ENCODE peak calls at places on chromosomes 16 and 17, in eight cellular contexts. V is K562; H is stomach; X is left ventricle myocardium inferior; Z is right cardiac atrium; E is cardiac muscle cell; C is effector memory CD4-positive, alpha-beta T cell; N is tibial artery. S is an unnamed sample. For H3K4me1, the result is how much of the 10 kb centered on the place peaks cover.

GRCh38 chr17:80101946-80102706 is 745 bp downstream of the GAA start:
- DNase-seq in X (no peak), Z (peak), C (no peak), N (no peak), V (no peak), H (no peak), E (peak), S (peak)

GRCh38 chr17:45160505-45161287 is 979 bp upstream of the HEXIM2 start:
- DNase-seq in N (peak), V (peak), C (peak), E (peak), Z (peak), X (peak), H (peak), S (peak)

GRCh38 chr17:76988796-76989195 is 120.6 kb downstream of the MGAT5B start:
- DNase-seq in E (no peak), V (no peak), H (no peak), N (no peak), C (no peak), Z (no peak), X (no peak), S (no peak)

GRCh38 chr17:81420769-81421462 is 25.7 kb downstream of the BAHCC1 start:
- DNase-seq in N (peak), E (peak), V (no peak), Z (peak), H (peak), C (no peak), X (peak), S (no peak)

GRCh38 chr17:42304187-42305030 is 16.1 kb downstream of the STAT5A start:
- DNase-seq in V (no peak), X (no peak), C (no peak), H (no peak), N (no peak), Z (no peak), E (no peak), S (no peak)

GRCh38 chr16:2926660-2927646 is 15.2 kb downstream of the FLYWCH1 start:
- DNase-seq in E (peak), X (peak), V (peak), Z (peak), N (peak), C (peak), H (peak), S (peak)

GRCh38 chr17:21293846-21294240 is 9.3 kb downstream of the MAP2K3 start:
- DNase-seq in C (no peak), H (no peak), E (no peak), X (no peak), V (no peak), N (no peak), Z (no peak), S (no peak)

GRCh38 chr17:323721-324139 is 28.9 kb downstream of the RPH3AL start:
- DNase-seq in X (no peak), H (no peak), N (peak), E (no peak), V (no peak), Z (no peak), C (no peak), S (no peak)

GRCh38 chr17:4161560-4162221 is 18.7 kb downstream of the CYB5D2 start:
- DNase-seq in C (no peak), N (no peak), X (no peak), V (peak), Z (no peak), H (no peak), E (no peak), S (no peak)

DNA sequence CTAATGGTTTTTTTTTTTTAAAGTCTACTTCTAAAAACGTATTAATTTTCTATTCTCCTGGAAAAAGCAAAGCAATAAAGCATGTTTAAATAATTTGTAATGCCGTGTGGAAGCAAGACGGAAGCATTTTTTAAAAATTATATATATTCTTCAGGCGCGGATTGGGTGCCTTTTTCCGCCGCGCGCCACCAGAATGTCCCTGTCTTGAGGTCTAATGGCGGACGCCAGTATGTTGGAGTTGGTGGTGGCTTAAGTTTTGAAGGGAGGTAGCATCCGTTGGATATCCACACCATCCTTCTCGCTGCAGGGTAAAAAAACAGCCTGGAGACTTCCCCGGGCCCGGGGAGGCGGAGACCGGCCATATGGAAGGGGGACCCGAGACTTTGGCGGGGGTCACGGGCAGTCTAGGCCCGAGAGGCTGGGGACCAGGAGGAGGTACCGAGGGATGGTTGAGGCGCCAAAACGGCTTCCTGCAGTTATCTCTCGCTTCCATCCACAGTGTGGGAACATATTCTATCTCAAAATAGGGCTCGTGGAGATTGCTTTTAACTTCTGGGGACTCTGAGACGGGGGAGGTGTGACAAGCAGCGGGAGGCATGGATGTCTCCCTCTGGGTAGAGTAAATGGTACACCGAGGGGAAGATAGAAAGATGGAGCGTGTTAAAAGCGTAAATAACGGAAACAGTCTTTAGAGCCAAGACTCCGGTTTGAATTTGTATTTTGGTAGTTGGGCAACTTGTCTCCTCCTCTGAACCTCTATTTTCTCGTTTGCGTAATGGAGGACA is at the start of gene SF3B3:
- DNase-seq in C (peak), X (no peak), H (peak), E (peak), Z (peak), V (peak), N (peak), S (peak)
- H3K4me1 ChIP-seq in C (under half), X (half or more), H (half or more), E (under half), Z (under half), V (under half), N (under half), S (under half)

DNA sequence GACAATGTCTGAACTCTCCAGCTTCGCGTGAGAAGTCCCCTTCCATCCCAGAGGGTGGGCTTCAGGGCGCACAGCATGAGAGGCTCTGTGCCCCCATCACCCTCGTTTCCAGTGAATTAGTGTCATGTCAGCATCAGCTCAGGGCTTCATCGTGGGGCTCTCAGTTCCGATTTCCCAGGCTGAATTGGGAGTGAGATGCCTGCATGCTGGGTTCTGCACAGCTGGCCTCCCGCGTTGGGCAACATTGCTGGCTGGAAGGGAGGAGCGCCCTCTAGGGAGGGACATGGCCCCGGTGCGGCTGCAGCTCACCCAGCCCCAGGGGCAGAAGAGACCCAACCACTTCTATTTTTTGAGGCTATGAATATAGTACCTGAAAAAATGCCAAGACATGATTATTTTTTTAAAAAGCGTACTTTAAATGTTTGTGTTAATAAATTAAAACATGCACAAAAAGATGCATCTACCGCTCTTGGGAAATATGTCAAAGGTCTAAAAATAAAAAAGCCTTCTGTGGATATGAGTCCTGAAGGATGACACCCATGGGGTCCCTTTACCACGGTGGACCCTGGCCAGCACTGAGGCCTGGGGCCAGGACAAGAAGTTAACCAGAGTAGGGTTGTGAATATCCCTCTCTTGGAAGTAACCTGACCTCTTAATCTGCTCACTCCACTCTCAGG is 10.5 kb upstream of the ITGAD start:
- DNase-seq in E (peak), X (peak), N (peak), V (peak), Z (peak), C (no peak), H (peak), S (peak)
- H3K4me3 ChIP-seq in E (no peak), X (no peak), N (no peak), V (no peak), Z (no peak), C (no peak), H (no peak), S (no peak)

DNA sequence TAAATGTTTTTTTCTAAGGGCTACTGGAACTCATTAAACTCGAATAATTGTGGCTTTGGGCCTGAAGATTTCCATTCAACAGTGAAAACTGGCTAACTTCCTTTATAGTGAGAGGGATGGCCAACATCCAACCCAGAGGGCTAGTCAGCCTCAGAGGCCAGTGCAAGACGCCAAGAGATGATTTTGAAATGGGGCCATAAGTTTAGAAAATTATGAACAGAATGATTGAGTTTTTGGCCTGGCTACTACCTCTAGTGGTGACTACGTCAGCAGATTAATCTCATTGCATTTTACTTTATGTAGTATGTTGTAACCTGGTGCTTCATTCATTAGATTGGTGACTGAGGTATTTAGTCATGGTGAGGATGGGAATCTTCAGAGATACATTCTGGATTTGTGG is 28.4 kb downstream of the HAPSTR1 start:
- DNase-seq in C (no peak), X (no peak), E (peak), H (no peak), V (no peak), N (no peak), Z (no peak), S (peak)
- H3K4me1 ChIP-seq in C (under half), X (half or more), E (under half), H (half or more), V (under half), N (under half), Z (under half), S (under half)

DNA sequence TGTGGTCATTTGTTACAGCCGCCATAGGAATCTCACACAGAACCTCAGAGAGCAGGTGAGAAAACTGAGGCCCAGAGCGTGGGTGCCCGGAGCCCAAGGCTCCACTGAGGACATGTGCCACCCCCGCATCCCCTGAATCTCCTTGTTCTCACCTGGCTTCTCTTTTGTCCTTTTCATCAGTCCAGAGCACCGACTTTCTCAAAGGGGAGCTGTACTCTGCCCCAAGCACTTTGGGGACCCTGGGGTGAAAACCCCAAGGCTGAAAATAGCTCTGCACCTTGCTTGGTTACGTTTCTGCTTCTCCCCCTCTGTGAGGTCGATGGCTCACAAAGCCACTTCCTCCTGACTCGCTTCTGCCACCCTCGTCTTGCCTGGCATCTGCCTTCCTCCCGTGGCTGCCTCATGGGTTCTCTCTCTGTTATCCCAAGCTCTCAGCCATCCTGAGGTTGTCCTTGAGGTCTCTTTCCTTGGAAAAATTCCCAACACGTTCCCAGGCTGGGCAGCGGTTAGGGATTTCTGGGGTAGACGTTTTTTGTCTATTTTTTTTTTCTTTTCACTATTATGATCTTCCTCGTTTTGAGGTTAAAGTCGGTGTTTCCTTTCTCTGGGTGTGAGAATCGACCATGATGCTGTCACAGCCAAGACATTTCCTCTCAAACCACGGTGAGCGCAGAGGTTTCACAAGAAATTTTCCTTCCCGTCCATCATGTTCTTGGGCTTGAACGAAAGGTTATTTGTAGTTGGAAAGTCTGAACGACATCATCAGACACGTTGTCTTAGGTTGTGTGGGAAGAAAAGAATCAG is 37.2 kb downstream of the IRF8 start:
- DNase-seq in X (no peak), N (no peak), Z (no peak), V (no peak), E (peak), H (no peak), C (peak), S (no peak)
- H3K4me3 ChIP-seq in X (no peak), N (no peak), Z (no peak), V (no peak), E (no peak), H (no peak), C (peak), S (no peak)

DNA sequence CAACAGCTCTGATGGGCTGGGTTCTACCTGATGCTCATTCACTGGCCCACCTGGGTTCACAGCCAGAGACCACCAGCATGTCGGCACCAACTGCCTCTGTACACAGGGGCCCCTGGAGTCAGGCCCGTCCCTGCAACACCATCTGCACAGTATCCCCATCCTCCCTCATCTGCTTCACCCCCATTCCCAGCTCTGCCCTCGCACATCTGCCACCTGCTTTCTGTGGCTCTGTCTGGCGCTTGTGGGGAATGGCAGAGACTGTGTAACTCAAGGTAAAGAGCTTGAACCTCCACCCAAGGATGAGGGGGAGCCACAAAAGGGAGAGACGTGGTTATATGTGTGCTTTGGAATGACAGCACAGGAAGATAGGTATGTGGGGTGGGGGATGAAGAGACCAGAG is 27.2 kb downstream of the SMPD3 start:
- DNase-seq in E (no peak), V (no peak), H (no peak), Z (no peak), X (no peak), C (no peak), N (peak), S (no peak)
- H3K4me1 ChIP-seq in E (under half), V (under half), H (under half), Z (under half), X (under half), C (under half), N (under half), S (under half)

S was measured in testis.